ENCODE peak calls at places on chromosomes 11 and 22, in six cellular contexts. K, Q, P, T, V and X are unnamed samples.

GRCh38 chr11:2202071-2202899 is 30.7 kb upstream of the TH start:
- DNase-seq in Q (no peak), V (no peak), T (no peak), K (no peak), P (no peak), X (no peak)

GRCh38 chr11:62553839-62554361 is 7.3 kb upstream of the AHNAK start:
- DNase-seq in V (no peak), P (no peak), T (no peak), Q (no peak), K (no peak), X (no peak)

GRCh38 chr11:46278387-46279173 is 1.1 kb downstream of the CREB3L1 start:
- DNase-seq in T (peak; percentile 41), V (peak; percentile 13), K (peak; percentile 75), Q (no peak), P (peak; percentile 88), X (no peak)

GRCh38 chr22:19974233-19974861 is 32.7 kb upstream of the TXNRD2 start:
- DNase-seq in K (peak; percentile 88), V (no peak), Q (no peak), T (peak; percentile 92), P (peak; percentile 78), X (no peak)

GRCh38 chr11:119402470-119402869 is 20.5 kb downstream of the THY1 start:
- DNase-seq in T (no peak), V (no peak), K (no peak), P (no peak), Q (no peak), X (no peak)

GRCh38 chr22:43501951-43502874 is 90.4 kb downstream of the MPPED1 start:
- DNase-seq in Q (no peak), K (no peak), T (no peak), V (no peak), P (no peak), X (no peak)

GRCh38 chr11:1051356-1052132 is 15.0 kb upstream of the MUC6 start:
- DNase-seq in K (no peak), P (no peak), Q (no peak), V (no peak), T (no peak), X (no peak)

GRCh38 chr11:74196781-74197486 is 25.8 kb downstream of the PPME1 start:
- DNase-seq in P (no peak), Q (no peak), K (no peak), T (no peak), V (no peak), X (no peak)

GRCh38 chr11:131092469-131092868 is 176.2 kb upstream of the SNX19 start:
- DNase-seq in T (no peak), P (no peak), Q (no peak), K (no peak), V (no peak), X (no peak)

GRCh38 chr11:78929092-78929905 is 354.6 kb upstream of the NARS2 start:
- DNase-seq in Q (no peak), T (no peak), V (no peak), K (no peak), P (no peak), X (no peak)

GRCh38 chr11:96188625-96189006 is 154.4 kb downstream of the MAML2 start:
- DNase-seq in P (peak; percentile 28), Q (no peak), V (peak; percentile 7), K (no peak), T (peak; percentile 12), X (peak; percentile 75)

GRCh38 chr11:44621140-44621681 is 55.7 kb downstream of the CD82 start:
- DNase-seq in P (peak; percentile 85), Q (no peak), T (peak; percentile 76), V (peak; percentile 42), K (peak; percentile 71), X (no peak)

GRCh38 chr22:29503811-29504372 is 23.9 kb downstream of the NEFH start:
- DNase-seq in T (no peak), K (no peak), V (no peak), Q (no peak), P (peak; percentile 76), X (no peak)

GRCh38 chr11:79060081-79060480 is 380.7 kb downstream of the TENM4 start:
- DNase-seq in Q (no peak), P (no peak), T (no peak), V (no peak), K (no peak), X (no peak)

GRCh38 chr11:134503104-134503503 is 91.1 kb upstream of the B3GAT1 start:
- DNase-seq in Q (no peak), P (no peak), V (no peak), T (no peak), K (no peak), X (no peak)

GRCh38 chr11:67252831-67253239 is 13.4 kb upstream of the GRK2 start:
- DNase-seq in V (no peak), T (no peak), K (no peak), Q (no peak), P (peak; percentile 59), X (no peak)

GRCh38 chr11:77312107-77312506 is 10.6 kb upstream of the GDPD4 start:
- DNase-seq in Q (no peak), P (no peak), T (no peak), V (no peak), K (no peak), X (no peak)

GRCh38 chr11:103659138-103659734 is 377.2 kb upstream of the DDI1 start:
- DNase-seq in T (no peak), P (no peak), K (no peak), V (no peak), Q (no peak), X (no peak)

GRCh38 chr22:31631381-31631780 is 30.6 kb downstream of the PISD start:
- DNase-seq in T (no peak), Q (no peak), K (no peak), V (no peak), P (no peak), X (no peak)

GRCh38 chr11:61747389-61748285 is 4.8 kb upstream of the MYRF start:
- DNase-seq in V (peak; percentile 37), Q (no peak), K (peak; percentile 89), P (peak; percentile 82), T (peak; percentile 67), X (no peak)

GRCh38 chr11:110349109-110349996 is 52.9 kb upstream of the RDX start:
- DNase-seq in Q (no peak), V (no peak), K (peak; percentile 49), T (no peak), P (peak; percentile 55), X (peak; percentile 94)

GRCh38 chr11:72584933-72585597 is 89.2 kb downstream of the PDE2A start:
- DNase-seq in Q (no peak), V (no peak), K (no peak), P (no peak), T (no peak), X (no peak)

GRCh38 chr11:132058211-132058772 is 687.9 kb downstream of the NTM start:
- DNase-seq in P (no peak), Q (no peak), V (no peak), K (no peak), T (no peak), X (no peak)

GRCh38 chr11:117960406-117960805 is 25.8 kb upstream of the IL10RA start:
- DNase-seq in P (no peak), V (no peak), K (peak; percentile 6), T (no peak), Q (no peak), X (no peak)

GRCh38 chr11:132451942-132452601 is 1080.2 kb downstream of the OPCML start:
- DNase-seq in P (peak; percentile 61), K (no peak), T (no peak), V (no peak), Q (no peak), X (no peak)

GRCh38 chr22:20857838-20858614 is 585 bp downstream of the PI4KA start:
- DNase-seq in V (peak; percentile 79), T (peak; percentile 69), K (peak; percentile 89), Q (peak; percentile 56), P (peak; percentile 95), X (peak; percentile 27)

GRCh38 chr11:81989093-81989492 is 744.6 kb downstream of the FAM181B start:
- DNase-seq in P (peak; percentile 80), K (no peak), Q (no peak), T (no peak), V (no peak), X (no peak)

GRCh38 chr11:33915521-33915920 is 23.6 kb upstream of the LMO2 start:
- DNase-seq in V (no peak), T (no peak), P (no peak), K (no peak), Q (no peak), X (no peak)

GRCh38 chr11:109034341-109034696 is 369.4 kb downstream of the DDX10 start:
- DNase-seq in V (no peak), P (no peak), T (no peak), Q (no peak), K (no peak), X (no peak)